ENCODE peak calls at places on chromosomes 3 and 15, in nine cellular contexts. V is CD8-positive, alpha-beta T cell; M is H7; H is pancreas; F is GM23248; L is HL-60; Y is tibial artery; S is upper lobe of left lung; E is IMR-90. C is an unnamed sample. For H3K27me3, the result is how much of the 10 kb centered on the place peaks cover.

GRCh38 chr3:36124118-36124796 is 256.0 kb upstream of the STAC start:
- DNase-seq in V (no peak), M (peak), H (no peak), F (peak), L (no peak), Y (no peak), S (no peak), E (peak), C (no peak)

GRCh38 chr15:70535071-70535954 is 228.0 kb downstream of the UACA start:
- DNase-seq in V (peak), M (no peak), H (no peak), F (no peak), L (peak), Y (no peak), S (no peak), E (no peak), C (peak)

GRCh38 chr3:46935168-46935858 is 41.2 kb downstream of the CCDC12 start:
- DNase-seq in V (no peak), M (peak), H (peak), F (peak), L (no peak), Y (peak), S (peak), E (peak), C (no peak)

GRCh38 chr3:136562031-136562430 is 190.1 kb downstream of the STAG1 start:
- DNase-seq in V (no peak), M (no peak), H (no peak), F (no peak), L (no peak), Y (no peak), S (no peak), E (no peak), C (no peak)

GRCh38 chr3:51796859-51797258 is 17.8 kb upstream of the IQCF6 start:
- DNase-seq in V (no peak), M (no peak), H (no peak), F (no peak), L (no peak), Y (no peak), S (no peak), E (no peak), C (no peak)

GRCh38 chr3:169104972-169105371 is 558.5 kb downstream of the MECOM start:
- DNase-seq in V (no peak), M (no peak), H (no peak), F (peak), L (no peak), Y (no peak), S (no peak), E (peak), C (no peak)

GRCh38 chr3:129618186-129618820 is 11.8 kb upstream of the PLXND1 start:
- DNase-seq in V (no peak), M (no peak), H (no peak), F (no peak), L (no peak), Y (peak), S (no peak), E (no peak), C (no peak)

GRCh38 chr3:168431436-168431835 is 335.7 kb upstream of the GOLIM4 start:
- DNase-seq in V (no peak), M (no peak), H (no peak), F (no peak), L (no peak), Y (no peak), S (no peak), E (no peak), C (no peak)

GRCh38 chr15:24878153-24878552 is 76.6 kb upstream of the SNRPN start:
- DNase-seq in V (no peak), M (no peak), H (peak), F (peak), L (no peak), Y (no peak), S (no peak), E (peak), C (no peak)

GRCh38 chr15:78617131-78617915 is 3.5 kb downstream of the CHRNA3 start:
- DNase-seq in V (no peak), M (peak), H (no peak), F (no peak), L (no peak), Y (peak), S (peak), E (no peak), C (no peak)

GRCh38 chr3:50862221-50862620 is 187.5 kb downstream of the DOCK3 start:
- DNase-seq in V (no peak), M (peak), H (no peak), F (no peak), L (no peak), Y (no peak), S (no peak), E (no peak), C (no peak)

GRCh38 chr3:61729235-61729634 is 167.9 kb downstream of the PTPRG start:
- DNase-seq in V (no peak), M (no peak), H (no peak), F (no peak), L (no peak), Y (no peak), S (no peak), E (no peak), C (no peak)

GRCh38 chr3:156553705-156554356 is 1.1 kb downstream of the SSR3 start:
- DNase-seq in V (no peak), M (no peak), H (no peak), F (peak), L (peak), Y (no peak), S (no peak), E (peak), C (peak)

GRCh38 chr3:195403841-195404408 is 38.9 kb downstream of the ACAP2 start:
- DNase-seq in V (no peak), M (no peak), H (no peak), F (no peak), L (no peak), Y (no peak), S (no peak), E (peak), C (no peak)

GRCh38 chr3:133494469-133494868 is 79.0 kb upstream of the CDV3 start:
- DNase-seq in V (no peak), M (peak), H (no peak), F (peak), L (peak), Y (no peak), S (no peak), E (peak), C (no peak)

GRCh38 chr3:112813723-112814171 is 32.9 kb downstream of the CD200R1L start:
- DNase-seq in V (no peak), M (no peak), H (no peak), F (peak), L (peak), Y (no peak), S (peak), E (peak), C (no peak)

GRCh38 chr3:112136959-112137693 is 4.1 kb upstream of the GCSAM start:
- DNase-seq in V (no peak), M (peak), H (no peak), F (peak), L (peak), Y (no peak), S (no peak), E (peak), C (no peak)

GRCh38 chr15:74464897-74465296 is 3.9 kb upstream of the UBL7 start:
- DNase-seq in V (no peak), M (no peak), H (no peak), F (no peak), L (no peak), Y (no peak), S (no peak), E (no peak), C (no peak)

GRCh38 chr3:104436536-104436935 is 930.2 kb upstream of the ALCAM start:
- DNase-seq in V (no peak), M (no peak), H (no peak), F (no peak), L (no peak), Y (no peak), S (no peak), E (no peak), C (no peak)

DNA sequence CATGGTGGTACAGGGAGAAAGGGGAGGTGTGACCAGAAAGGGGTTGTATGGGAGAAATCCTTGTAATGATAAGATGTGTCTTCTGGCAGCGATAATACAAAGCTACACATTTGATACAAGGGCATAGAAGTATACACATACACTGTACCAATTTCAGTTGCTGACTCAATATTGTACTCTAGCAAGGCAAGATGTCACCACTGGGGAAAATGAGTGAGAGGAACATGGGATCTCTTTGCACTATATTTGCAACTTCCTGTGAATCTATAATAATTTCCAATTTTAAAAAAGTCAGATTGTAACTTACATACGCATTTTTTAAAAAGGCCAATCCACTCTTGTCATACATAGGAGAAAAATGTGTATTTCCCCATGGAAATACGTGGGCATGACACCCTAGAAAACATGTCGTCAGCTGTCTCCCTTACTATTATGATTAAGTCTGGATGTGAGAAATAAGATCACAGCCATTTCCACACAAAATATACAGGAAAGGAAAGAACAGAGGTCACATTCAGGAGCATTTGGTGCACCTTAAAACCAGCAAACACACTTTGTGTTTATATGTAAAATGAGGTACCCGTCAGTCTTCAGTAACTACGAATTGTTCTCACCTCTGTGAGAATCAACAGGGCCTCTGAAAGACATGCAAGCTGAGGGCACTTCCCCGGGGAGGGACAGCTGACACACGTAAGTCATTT is 22.9 kb downstream of the PRR23E start:
- DNase-seq in V (no peak), M (no peak), H (no peak), F (no peak), L (no peak), Y (no peak), S (no peak), E (no peak), C (no peak)
- H3K27me3 ChIP-seq in V (under half), M (under half), H (under half), F (under half), L (under half), Y (under half), S (under half), E (under half), C (under half)

DNA sequence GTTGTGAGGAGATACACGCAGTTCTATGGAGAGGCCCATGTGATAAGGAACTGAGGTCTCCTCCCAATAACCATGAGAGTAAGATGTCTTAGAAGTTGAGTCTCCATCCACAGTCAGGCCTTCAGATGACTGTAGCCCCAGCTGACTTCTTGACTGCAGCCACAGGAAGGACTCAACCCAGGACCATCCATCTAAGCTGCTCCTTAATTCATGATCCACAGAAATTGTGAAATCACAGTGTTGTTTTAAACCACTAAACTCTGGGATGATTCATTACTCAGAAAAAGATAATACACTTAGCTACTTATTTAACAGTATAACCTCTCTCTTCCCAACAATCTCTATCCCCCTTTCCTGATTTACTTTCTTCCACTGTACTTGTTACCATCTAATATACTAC is 173.3 kb downstream of the ALDH1A2 start:
- DNase-seq in V (no peak), M (no peak), H (no peak), F (peak), L (no peak), Y (no peak), S (no peak), E (no peak), C (no peak)
- H3K27me3 ChIP-seq in V (under half), M (under half), H (under half), F (under half), L (under half), Y (under half), S (under half), E (under half), C (under half)

DNA sequence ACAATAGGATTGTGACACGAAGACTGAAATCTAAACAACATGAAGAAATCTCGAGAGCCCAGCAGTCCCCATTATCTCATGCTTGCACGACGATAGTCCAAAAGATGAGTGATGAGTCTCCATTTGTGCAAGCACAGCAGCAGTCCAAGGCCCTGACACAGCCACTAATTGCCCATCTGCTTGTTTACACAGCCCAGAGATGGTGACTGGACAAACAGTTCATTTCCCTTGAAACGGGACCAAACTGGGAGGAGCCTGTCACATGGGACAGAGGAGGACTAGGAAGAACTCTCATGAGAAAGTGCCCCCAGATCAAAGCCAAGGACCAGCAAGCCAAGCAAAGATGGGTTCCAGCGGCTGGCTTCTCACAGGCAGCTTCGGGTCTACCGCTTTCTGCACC is 121.0 kb downstream of the GREM1 start:
- DNase-seq in V (no peak), M (no peak), H (no peak), F (peak), L (no peak), Y (no peak), S (no peak), E (peak), C (no peak)
- H3K27me3 ChIP-seq in V (under half), M (under half), H (under half), F (under half), L (under half), Y (under half), S (under half), E (under half), C (under half)

GRCh38 chr3:194056731-194057415 is 79.1 kb upstream of the HES1 start:
- DNase-seq in V (no peak), M (no peak), H (no peak), F (no peak), L (no peak), Y (no peak), S (peak), E (no peak), C (no peak)

GRCh38 chr3:194053136-194053535 is 82.8 kb upstream of the HES1 start:
- DNase-seq in V (no peak), M (no peak), H (no peak), F (no peak), L (no peak), Y (no peak), S (no peak), E (no peak), C (no peak)

GRCh38 chr3:194054941-194055340 is 81.0 kb upstream of the HES1 start:
- DNase-seq in V (no peak), M (no peak), H (no peak), F (no peak), L (no peak), Y (no peak), S (no peak), E (no peak), C (no peak)

GRCh38 chr3:194051554-194052175 is 84.3 kb upstream of the HES1 start:
- DNase-seq in V (no peak), M (no peak), H (no peak), F (no peak), L (peak), Y (no peak), S (no peak), E (no peak), C (no peak)

GRCh38 chr3:194054540-194054939 is 81.4 kb upstream of the HES1 start:
- DNase-seq in V (no peak), M (peak), H (no peak), F (no peak), L (no peak), Y (no peak), S (no peak), E (no peak), C (no peak)
- H3K27me3 ChIP-seq in V (under half), M (under half), H (under half), F (under half), L (under half), Y (under half), S (under half), E (under half), C (under half)

DNA sequence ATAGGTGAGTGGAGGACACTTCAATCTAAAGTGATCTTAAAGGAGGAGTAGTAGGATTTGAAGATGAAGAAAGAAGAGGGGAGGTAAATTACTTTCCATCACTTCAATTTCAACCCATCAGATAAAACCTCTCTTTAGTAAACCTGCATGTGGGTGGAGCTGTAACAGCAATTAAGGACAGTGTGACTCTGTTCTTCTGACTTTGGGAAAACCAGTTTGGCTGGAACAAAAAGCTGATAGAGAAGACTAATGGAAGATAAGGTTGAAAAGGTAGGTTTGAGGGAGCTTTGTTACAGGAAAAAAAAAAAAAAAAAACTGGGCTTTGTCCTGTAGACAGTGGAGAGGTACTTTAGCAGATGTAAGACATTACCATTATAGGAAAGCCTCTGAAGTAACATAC is 4.5 kb upstream of the GSK3B start:
- DNase-seq in V (no peak), M (no peak), H (no peak), F (no peak), L (no peak), Y (no peak), S (no peak), E (no peak), C (no peak)
- H3K27me3 ChIP-seq in V (under half), M (under half), H (under half), F (under half), L (under half), Y (under half), S (under half), E (under half), C (under half)

GRCh38 chr3:179658584-179658983 is 5.7 kb downstream of the USP13 start:
- DNase-seq in V (no peak), M (no peak), H (no peak), F (no peak), L (no peak), Y (no peak), S (no peak), E (no peak), C (no peak)

GRCh38 chr3:179652467-179653105 is at the start of gene USP13:
- DNase-seq in V (peak), M (peak), H (peak), F (peak), L (peak), Y (peak), S (peak), E (peak), C (peak)

GRCh38 chr3:179653777-179654117 is 907 bp downstream of the USP13 start:
- DNase-seq in V (peak), M (no peak), H (peak), F (no peak), L (no peak), Y (no peak), S (no peak), E (no peak), C (no peak)

GRCh38 chr3:179653106-179653776 is 401 bp downstream of the USP13 start:
- DNase-seq in V (peak), M (peak), H (peak), F (peak), L (peak), Y (peak), S (peak), E (peak), C (peak)

DNA sequence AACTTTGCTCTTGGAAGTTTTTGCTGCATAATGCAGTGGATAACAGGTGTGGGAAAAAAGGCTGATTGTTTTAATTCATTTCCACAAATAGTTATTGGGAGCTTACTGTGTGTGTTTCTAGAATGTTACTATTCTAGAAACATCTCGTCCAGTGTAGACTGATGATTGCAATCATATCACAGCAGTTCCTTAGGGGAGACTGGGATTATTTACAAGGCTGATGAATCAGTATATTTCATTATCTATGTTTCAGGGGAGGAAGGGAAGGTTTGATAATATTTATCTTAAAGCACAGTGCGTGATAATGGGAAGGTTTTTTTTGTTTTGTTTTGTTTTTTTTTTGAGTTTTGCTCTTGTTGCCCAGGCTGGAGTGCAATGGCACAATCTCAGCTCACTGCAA is 2.4 kb downstream of the USP13 start:
- DNase-seq in V (no peak), M (no peak), H (no peak), F (no peak), L (no peak), Y (no peak), S (no peak), E (no peak), C (no peak)
- H3K27me3 ChIP-seq in V (under half), M (under half), H (under half), F (under half), L (under half), Y (under half), S (under half), E (under half), C (under half)